ENCODE peak calls at places on chromosomes 6 and 20, in six cellular contexts. G, D, N, B, Y and W are unnamed samples.

GRCh38 chr6:108820011-108820410 is 28.2 kb upstream of the ARMC2 start:
- DNase-seq in G (no peak), D (no peak), N (no peak), B (no peak), Y (no peak), W (no peak)

GRCh38 chr6:166534658-166535406 is 51.6 kb downstream of the RAMACL start:
- DNase-seq in G (no peak), D (no peak), N (no peak), B (no peak), Y (no peak), W (no peak)

GRCh38 chr20:38073307-38074010 is 39.9 kb downstream of the RPRD1B start:
- DNase-seq in G (peak), D (peak), N (peak), B (peak), Y (peak), W (peak)

GRCh38 chr20:58715709-58716475 is 23.3 kb downstream of the NPEPL1 start:
- DNase-seq in G (peak), D (peak), N (no peak), B (no peak), Y (no peak), W (no peak)

GRCh38 chr6:92910636-92911035 is 508.7 kb downstream of the EPHA7 start:
- DNase-seq in G (no peak), D (no peak), N (no peak), B (no peak), Y (no peak), W (no peak)

GRCh38 chr20:59438201-59438600 is 137.8 kb downstream of the EDN3 start:
- DNase-seq in G (no peak), D (no peak), N (no peak), B (no peak), Y (no peak), W (peak)

GRCh38 chr6:163529605-163530004 is 115.1 kb downstream of the QKI start:
- DNase-seq in G (no peak), D (no peak), N (peak), B (peak), Y (no peak), W (peak)

GRCh38 chr20:51487525-51488279 is 54.8 kb downstream of the NFATC2 start:
- DNase-seq in G (no peak), D (no peak), N (peak), B (peak), Y (no peak), W (no peak)

GRCh38 chr6:157539900-157540752 is 159.1 kb downstream of the ZDHHC14 start:
- DNase-seq in G (no peak), D (no peak), N (no peak), B (no peak), Y (no peak), W (no peak)

GRCh38 chr6:16168858-16169257 is 40.0 kb downstream of the MYLIP start:
- DNase-seq in G (no peak), D (no peak), N (peak), B (peak), Y (peak), W (no peak)

GRCh38 chr20:1415667-1416468 is 23.0 kb upstream of the FKBP1A start:
- DNase-seq in G (no peak), D (no peak), N (peak), B (peak), Y (no peak), W (peak)

GRCh38 chr6:29632789-29633531 is at the start of gene GABBR1:
- DNase-seq in G (peak), D (peak), N (peak), B (peak), Y (peak), W (peak)

GRCh38 chr20:40493071-40493470 is 196.0 kb downstream of the MAFB start:
- DNase-seq in G (no peak), D (no peak), N (peak), B (peak), Y (no peak), W (no peak)

GRCh38 chr6:41191569-41191968 is 9.4 kb downstream of the TREML2 start:
- DNase-seq in G (peak), D (peak), N (no peak), B (peak), Y (no peak), W (peak)

GRCh38 chr6:104613416-104614001 is 246.2 kb downstream of the HACE1 start:
- DNase-seq in G (no peak), D (no peak), N (no peak), B (peak), Y (no peak), W (no peak)

GRCh38 chr20:20085071-20085470 is 32.7 kb downstream of the CFAP61 start:
- DNase-seq in G (no peak), D (no peak), N (no peak), B (no peak), Y (no peak), W (no peak)

GRCh38 chr6:33710296-33711121 is 991 bp downstream of the UQCC2 start:
- DNase-seq in G (no peak), D (no peak), N (no peak), B (no peak), Y (no peak), W (no peak)

GRCh38 chr6:151914475-151914874 is 107.0 kb downstream of the ESR1 start:
- DNase-seq in G (no peak), D (no peak), N (no peak), B (peak), Y (no peak), W (peak)

GRCh38 chr20:48019496-48019895 is 234.2 kb upstream of the SULF2 start:
- DNase-seq in G (no peak), D (no peak), N (no peak), B (no peak), Y (no peak), W (peak)

GRCh38 chr6:150273457-150274309 is 95.1 kb upstream of the IYD start:
- DNase-seq in G (no peak), D (no peak), N (no peak), B (no peak), Y (no peak), W (no peak)

GRCh38 chr20:7637184-7637583 is 303.1 kb downstream of the HAO1 start:
- DNase-seq in G (no peak), D (no peak), N (no peak), B (no peak), Y (no peak), W (no peak)

DNA sequence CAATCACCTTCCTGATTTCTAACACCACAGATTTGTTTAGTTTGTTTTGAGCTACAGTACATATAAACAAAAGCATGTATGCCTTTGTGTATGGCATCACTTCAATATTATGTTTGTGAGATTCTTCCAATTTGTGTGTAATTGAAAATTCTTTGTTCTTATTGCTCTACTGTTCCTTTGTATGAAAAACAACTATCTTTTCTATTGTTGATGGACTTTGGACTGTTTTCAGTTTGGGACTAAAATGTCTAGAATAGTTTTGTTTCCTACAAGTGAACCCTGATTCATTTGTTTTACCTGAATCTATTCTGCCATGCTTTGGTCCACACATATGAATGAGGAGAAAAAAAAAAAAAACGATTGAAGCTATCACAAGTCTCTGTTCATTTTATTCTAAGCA is 21.2 kb upstream of the ZNF184 start:
- DNase-seq in G (no peak), D (no peak), N (no peak), B (no peak), Y (no peak), W (no peak)
- H3K14ac ChIP-seq in G (no peak), D (no peak), N (no peak), B (no peak), Y (no peak), W (no peak)

GRCh38 chr20:46006031-46006430 is 2.7 kb upstream of the MMP9 start:
- DNase-seq in G (no peak), D (no peak), N (no peak), B (no peak), Y (no peak), W (no peak)
- H3K14ac ChIP-seq in G (no peak), D (no peak), N (no peak), B (no peak), Y (no peak), W (no peak)

DNA sequence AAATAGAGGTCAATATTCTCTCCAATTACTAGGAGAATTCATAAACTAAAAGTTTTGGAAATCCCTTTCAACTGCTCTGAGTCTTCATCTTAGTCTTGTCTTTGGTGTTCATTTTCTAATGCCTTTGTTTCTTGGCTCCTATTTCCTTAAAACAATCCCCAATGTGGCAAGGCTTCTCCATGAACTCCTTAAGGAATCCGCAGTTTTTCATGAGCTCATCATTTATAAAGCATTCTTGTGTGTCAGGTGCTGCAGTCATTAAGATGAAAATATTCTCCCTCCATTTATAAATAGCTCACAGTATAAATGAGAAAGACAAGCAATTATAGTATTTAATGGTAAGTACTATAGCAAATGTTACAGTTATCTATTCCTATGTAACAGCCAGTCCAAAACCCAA is 4.6 kb downstream of the SPTLC3 start:
- DNase-seq in G (no peak), D (no peak), N (no peak), B (no peak), Y (no peak), W (no peak)
- H3K14ac ChIP-seq in G (no peak), D (no peak), N (no peak), B (no peak), Y (no peak), W (no peak)

GRCh38 chr20:17936306-17936790 is 32.2 kb downstream of the SNX5 start:
- DNase-seq in G (no peak), D (no peak), N (peak), B (peak), Y (no peak), W (no peak)
- H3K14ac ChIP-seq in G (no peak), D (no peak), N (peak), B (no peak), Y (peak), W (no peak)

GRCh38 chr6:7215798-7216231 is 97.2 kb downstream of the SSR1 start:
- DNase-seq in G (no peak), D (no peak), N (no peak), B (no peak), Y (no peak), W (no peak)

GRCh38 chr6:7215140-7215539 is 97.9 kb downstream of the SSR1 start:
- DNase-seq in G (no peak), D (no peak), N (peak), B (peak), Y (no peak), W (peak)

GRCh38 chr6:7214400-7214940 is 98.5 kb downstream of the SSR1 start:
- DNase-seq in G (no peak), D (no peak), N (no peak), B (no peak), Y (no peak), W (no peak)

GRCh38 chr6:7216941-7217621 is 95.9 kb downstream of the SSR1 start:
- DNase-seq in G (no peak), D (no peak), N (no peak), B (no peak), Y (peak), W (peak)

GRCh38 chr6:7213416-7213815 is 99.6 kb downstream of the SSR1 start:
- DNase-seq in G (no peak), D (no peak), N (no peak), B (no peak), Y (no peak), W (no peak)
- H3K14ac ChIP-seq in G (no peak), D (no peak), N (no peak), B (no peak), Y (no peak), W (no peak)

GRCh38 chr20:57060407-57061057 is 205.9 kb downstream of the BMP7 start:
- DNase-seq in G (no peak), D (no peak), N (no peak), B (no peak), Y (no peak), W (no peak)
- H3K14ac ChIP-seq in G (no peak), D (no peak), N (no peak), B (no peak), Y (no peak), W (no peak)

GRCh38 chr6:119361209-119361608 is 11.6 kb upstream of the MAN1A1 start:
- DNase-seq in G (no peak), D (no peak), N (no peak), B (no peak), Y (no peak), W (peak)
- H3K14ac ChIP-seq in G (no peak), D (no peak), N (no peak), B (no peak), Y (no peak), W (no peak)

DNA sequence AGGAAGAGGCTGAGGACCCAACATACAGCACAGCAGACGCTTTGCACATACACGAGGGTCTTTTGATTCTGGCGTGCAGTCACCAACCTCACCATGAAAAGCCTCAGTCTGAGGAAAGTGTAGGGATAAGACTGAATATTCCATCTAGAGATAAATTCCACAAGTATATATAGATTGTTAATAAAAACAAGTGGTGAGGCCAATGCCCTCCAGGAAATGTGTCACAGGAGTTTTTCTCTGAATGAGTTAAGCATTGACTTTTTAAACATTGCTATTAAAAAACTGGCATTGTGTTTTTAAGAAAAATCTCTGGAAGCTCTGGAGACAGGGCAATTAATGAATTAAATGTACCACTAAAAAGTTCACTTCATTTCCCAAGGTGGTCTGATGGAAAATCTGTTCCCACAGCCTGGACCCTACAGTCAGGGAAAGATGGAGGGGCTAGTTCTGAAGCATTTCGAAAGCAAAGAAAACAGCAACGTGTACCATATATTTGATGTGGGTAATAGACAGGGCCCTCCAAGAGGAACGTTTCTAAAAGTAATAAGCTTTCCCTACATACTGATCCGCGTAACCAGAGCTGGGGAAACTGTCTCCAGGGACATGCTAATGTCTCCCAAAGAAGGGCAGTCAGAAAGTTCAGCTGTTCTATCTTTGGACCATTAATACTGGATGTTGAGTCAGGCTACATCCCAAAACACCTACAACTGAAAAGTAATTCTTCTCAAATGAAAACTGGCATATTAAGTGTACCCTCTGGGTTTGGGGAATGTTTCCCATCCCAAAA is 301.1 kb downstream of the FOXC1 start:
- DNase-seq in G (no peak), D (no peak), N (peak), B (no peak), Y (no peak), W (no peak)
- H3K14ac ChIP-seq in G (no peak), D (no peak), N (peak), B (no peak), Y (no peak), W (no peak)